ENCODE peak calls at places on chromosomes 16 and 17, in eight cellular contexts. One of them, this sample, is unnamed.

GRCh38 chr16:55189179-55189578 is 134.8 kb upstream of the IRX6 start:
- DNase-seq in heart left ventricle: no peak
- DNase-seq in HCT116: no peak
- DNase-seq in transverse colon: no peak
- DNase-seq in AG09309: no peak
- DNase-seq in heart right ventricle: no peak
- DNase-seq in psoas muscle: no peak
- DNase-seq in A549: no peak
- DNase-seq in this sample: no peak

GRCh38 chr17:57182621-57183020 is 73.7 kb upstream of the MSI2 start:
- DNase-seq in heart left ventricle: no peak
- DNase-seq in HCT116: no peak
- DNase-seq in transverse colon: no peak
- DNase-seq in AG09309: no peak
- DNase-seq in heart right ventricle: no peak
- DNase-seq in psoas muscle: no peak
- DNase-seq in A549: no peak
- DNase-seq in this sample: no peak

GRCh38 chr16:57284206-57284951 is at the start of gene PLLP:
- DNase-seq in heart left ventricle: peak
- DNase-seq in HCT116: no peak
- DNase-seq in transverse colon: peak
- DNase-seq in AG09309: no peak
- DNase-seq in heart right ventricle: no peak
- DNase-seq in psoas muscle: peak
- DNase-seq in A549: peak
- DNase-seq in this sample: peak

GRCh38 chr16:22786284-22786683 is 27.7 kb upstream of the HS3ST2 start:
- DNase-seq in heart left ventricle: no peak
- DNase-seq in HCT116: no peak
- DNase-seq in transverse colon: no peak
- DNase-seq in AG09309: no peak
- DNase-seq in heart right ventricle: no peak
- DNase-seq in psoas muscle: no peak
- DNase-seq in A549: no peak
- DNase-seq in this sample: no peak

GRCh38 chr16:10070591-10070990 is 111.6 kb downstream of the GRIN2A start:
- DNase-seq in heart left ventricle: no peak
- DNase-seq in HCT116: no peak
- DNase-seq in transverse colon: no peak
- DNase-seq in AG09309: no peak
- DNase-seq in heart right ventricle: no peak
- DNase-seq in psoas muscle: no peak
- DNase-seq in A549: no peak
- DNase-seq in this sample: no peak

GRCh38 chr17:82881900-82882714 is 42.3 kb upstream of the ZNF750 start:
- DNase-seq in heart left ventricle: peak
- DNase-seq in HCT116: no peak
- DNase-seq in transverse colon: peak
- DNase-seq in AG09309: no peak
- DNase-seq in heart right ventricle: no peak
- DNase-seq in psoas muscle: peak
- DNase-seq in A549: no peak
- DNase-seq in this sample: no peak

GRCh38 chr16:8774208-8774607 is 23.2 kb downstream of the TMEM186 start:
- DNase-seq in heart left ventricle: no peak
- DNase-seq in HCT116: no peak
- DNase-seq in transverse colon: no peak
- DNase-seq in AG09309: no peak
- DNase-seq in heart right ventricle: no peak
- DNase-seq in psoas muscle: no peak
- DNase-seq in A549: no peak
- DNase-seq in this sample: no peak

GRCh38 chr17:36937001-36937960 is at the start of gene LHX1:
- DNase-seq in heart left ventricle: no peak
- DNase-seq in HCT116: no peak
- DNase-seq in transverse colon: no peak
- DNase-seq in AG09309: no peak
- DNase-seq in heart right ventricle: no peak
- DNase-seq in psoas muscle: peak
- DNase-seq in A549: no peak
- DNase-seq in this sample: no peak

GRCh38 chr17:1509255-1509943 is 7.0 kb downstream of the INPP5K start:
- DNase-seq in heart left ventricle: no peak
- DNase-seq in HCT116: no peak
- DNase-seq in transverse colon: peak
- DNase-seq in AG09309: no peak
- DNase-seq in heart right ventricle: no peak
- DNase-seq in psoas muscle: no peak
- DNase-seq in A549: no peak
- DNase-seq in this sample: no peak

GRCh38 chr16:9787717-9788116 is 394.5 kb downstream of the GRIN2A start:
- DNase-seq in heart left ventricle: no peak
- DNase-seq in HCT116: no peak
- DNase-seq in transverse colon: no peak
- DNase-seq in AG09309: no peak
- DNase-seq in heart right ventricle: peak
- DNase-seq in psoas muscle: no peak
- DNase-seq in A549: peak
- DNase-seq in this sample: peak

GRCh38 chr17:78257810-78258322 is 26.4 kb downstream of the TMEM235 start:
- DNase-seq in heart left ventricle: peak
- DNase-seq in HCT116: no peak
- DNase-seq in transverse colon: no peak
- DNase-seq in AG09309: no peak
- DNase-seq in heart right ventricle: no peak
- DNase-seq in psoas muscle: no peak
- DNase-seq in A549: no peak
- DNase-seq in this sample: no peak

GRCh38 chr16:14362774-14363371 is 267.2 kb downstream of the PARN start:
- DNase-seq in heart left ventricle: no peak
- DNase-seq in HCT116: no peak
- DNase-seq in transverse colon: no peak
- DNase-seq in AG09309: no peak
- DNase-seq in heart right ventricle: no peak
- DNase-seq in psoas muscle: no peak
- DNase-seq in A549: no peak
- DNase-seq in this sample: peak

GRCh38 chr16:27242868-27243590 is 25.5 kb downstream of the NSMCE1 start:
- DNase-seq in heart left ventricle: peak
- DNase-seq in HCT116: no peak
- DNase-seq in transverse colon: no peak
- DNase-seq in AG09309: peak
- DNase-seq in heart right ventricle: no peak
- DNase-seq in psoas muscle: peak
- DNase-seq in A549: peak
- DNase-seq in this sample: peak

GRCh38 chr17:76490112-76490710 is 11.0 kb downstream of the RHBDF2 start:
- DNase-seq in heart left ventricle: no peak
- DNase-seq in HCT116: no peak
- DNase-seq in transverse colon: no peak
- DNase-seq in AG09309: no peak
- DNase-seq in heart right ventricle: no peak
- DNase-seq in psoas muscle: no peak
- DNase-seq in A549: no peak
- DNase-seq in this sample: no peak

GRCh38 chr17:13728751-13729150 is 127.0 kb upstream of the HS3ST3A1 start:
- DNase-seq in heart left ventricle: no peak
- DNase-seq in HCT116: no peak
- DNase-seq in transverse colon: no peak
- DNase-seq in AG09309: no peak
- DNase-seq in heart right ventricle: no peak
- DNase-seq in psoas muscle: no peak
- DNase-seq in A549: no peak
- DNase-seq in this sample: no peak

GRCh38 chr16:77834600-77834963 is 46.2 kb downstream of the VAT1L start:
- DNase-seq in heart left ventricle: no peak
- DNase-seq in HCT116: no peak
- DNase-seq in transverse colon: no peak
- DNase-seq in AG09309: peak
- DNase-seq in heart right ventricle: no peak
- DNase-seq in psoas muscle: no peak
- DNase-seq in A549: no peak
- DNase-seq in this sample: peak

GRCh38 chr16:87100306-87101058 is 216.7 kb downstream of the C16orf95 start:
- DNase-seq in heart left ventricle: no peak
- DNase-seq in HCT116: no peak
- DNase-seq in transverse colon: no peak
- DNase-seq in AG09309: no peak
- DNase-seq in heart right ventricle: no peak
- DNase-seq in psoas muscle: no peak
- DNase-seq in A549: no peak
- DNase-seq in this sample: no peak

GRCh38 chr16:2091722-2092620 is 43.7 kb downstream of the PKD1 start:
- DNase-seq in heart left ventricle: no peak
- DNase-seq in HCT116: no peak
- DNase-seq in transverse colon: peak
- DNase-seq in AG09309: no peak
- DNase-seq in heart right ventricle: no peak
- DNase-seq in psoas muscle: no peak
- DNase-seq in A549: no peak
- DNase-seq in this sample: no peak

GRCh38 chr16:30731411-30731810 is 16.8 kb upstream of the PHKG2 start:
- DNase-seq in heart left ventricle: no peak
- DNase-seq in HCT116: no peak
- DNase-seq in transverse colon: no peak
- DNase-seq in AG09309: no peak
- DNase-seq in heart right ventricle: no peak
- DNase-seq in psoas muscle: no peak
- DNase-seq in A549: no peak
- DNase-seq in this sample: peak

GRCh38 chr17:77372444-77373297 is 231.9 kb downstream of the SEC14L1 start:
- DNase-seq in heart left ventricle: peak
- DNase-seq in HCT116: no peak
- DNase-seq in transverse colon: peak
- DNase-seq in AG09309: no peak
- DNase-seq in heart right ventricle: peak
- DNase-seq in psoas muscle: peak
- DNase-seq in A549: no peak
- DNase-seq in this sample: peak

DNA sequence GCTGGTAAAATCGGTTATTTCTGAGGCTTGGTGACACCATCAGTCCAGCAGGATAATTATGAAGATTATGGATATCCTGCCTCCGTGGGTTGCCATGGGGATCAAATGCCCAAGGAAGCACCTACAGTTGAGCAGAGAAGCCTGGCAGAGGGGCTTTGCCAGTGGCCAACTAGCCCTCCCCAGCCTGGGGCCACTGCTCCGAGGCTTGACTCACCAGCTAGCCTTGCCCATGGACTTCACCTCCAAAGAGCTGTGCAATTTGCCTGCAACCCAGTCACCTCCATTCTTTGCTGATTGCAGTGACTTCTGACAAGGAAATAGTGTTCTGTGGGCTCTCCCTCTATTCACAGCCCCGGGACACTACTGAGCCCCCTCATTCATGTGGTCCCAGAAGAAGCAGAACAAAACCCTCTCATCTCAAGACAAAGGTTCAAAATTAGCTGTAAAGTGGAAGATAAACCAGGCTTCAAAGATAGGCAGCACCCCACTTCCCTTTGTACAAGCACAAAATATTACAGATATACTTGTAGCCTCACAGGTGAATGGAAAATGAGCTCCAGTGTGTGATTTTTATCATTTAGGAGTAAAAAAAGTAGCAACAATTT is 1.6 kb downstream of the PECAM1 start:
- DNase-seq in heart left ventricle: no peak
- DNase-seq in HCT116: no peak
- DNase-seq in transverse colon: no peak
- DNase-seq in AG09309: no peak
- DNase-seq in heart right ventricle: no peak
- DNase-seq in psoas muscle: no peak
- DNase-seq in A549: no peak
- DNase-seq in this sample: no peak
- H3K4me3 ChIP-seq in heart left ventricle: peak
- H3K4me3 ChIP-seq in HCT116: no peak
- H3K4me3 ChIP-seq in transverse colon: peak
- H3K4me3 ChIP-seq in AG09309: no peak
- H3K4me3 ChIP-seq in heart right ventricle: peak
- H3K4me3 ChIP-seq in psoas muscle: peak
- H3K4me3 ChIP-seq in A549: no peak
- H3K4me3 ChIP-seq in this sample: no peak

GRCh38 chr17:74859439-74860228 is at the start of gene GRIN2C:
- DNase-seq in heart left ventricle: no peak
- DNase-seq in HCT116: no peak
- DNase-seq in transverse colon: no peak
- DNase-seq in AG09309: no peak
- DNase-seq in heart right ventricle: no peak
- DNase-seq in psoas muscle: no peak
- DNase-seq in A549: no peak
- DNase-seq in this sample: no peak

GRCh38 chr17:74861554-74862107 is 1.9 kb upstream of the GRIN2C start:
- DNase-seq in heart left ventricle: no peak
- DNase-seq in HCT116: no peak
- DNase-seq in transverse colon: no peak
- DNase-seq in AG09309: no peak
- DNase-seq in heart right ventricle: no peak
- DNase-seq in psoas muscle: no peak
- DNase-seq in A549: no peak
- DNase-seq in this sample: no peak

GRCh38 chr17:74860229-74860998 is 729 bp upstream of the GRIN2C start:
- DNase-seq in heart left ventricle: no peak
- DNase-seq in HCT116: no peak
- DNase-seq in transverse colon: no peak
- DNase-seq in AG09309: no peak
- DNase-seq in heart right ventricle: no peak
- DNase-seq in psoas muscle: no peak
- DNase-seq in A549: no peak
- DNase-seq in this sample: no peak

GRCh38 chr17:74862108-74862901 is 2.6 kb upstream of the GRIN2C start:
- DNase-seq in heart left ventricle: peak
- DNase-seq in HCT116: no peak
- DNase-seq in transverse colon: peak
- DNase-seq in AG09309: no peak
- DNase-seq in heart right ventricle: peak
- DNase-seq in psoas muscle: peak
- DNase-seq in A549: peak
- DNase-seq in this sample: peak

GRCh38 chr17:74860999-74861553 is 1.4 kb upstream of the GRIN2C start:
- DNase-seq in heart left ventricle: no peak
- DNase-seq in HCT116: no peak
- DNase-seq in transverse colon: no peak
- DNase-seq in AG09309: no peak
- DNase-seq in heart right ventricle: no peak
- DNase-seq in psoas muscle: no peak
- DNase-seq in A549: no peak
- DNase-seq in this sample: no peak
- H3K4me3 ChIP-seq in heart left ventricle: peak
- H3K4me3 ChIP-seq in HCT116: no peak
- H3K4me3 ChIP-seq in transverse colon: peak
- H3K4me3 ChIP-seq in AG09309: no peak
- H3K4me3 ChIP-seq in heart right ventricle: peak
- H3K4me3 ChIP-seq in psoas muscle: peak
- H3K4me3 ChIP-seq in A549: peak
- H3K4me3 ChIP-seq in this sample: no peak

GRCh38 chr17:59427996-59428395 is 96.5 kb downstream of the YPEL2 start:
- DNase-seq in heart left ventricle: no peak
- DNase-seq in HCT116: no peak
- DNase-seq in transverse colon: no peak
- DNase-seq in AG09309: no peak
- DNase-seq in heart right ventricle: peak
- DNase-seq in psoas muscle: no peak
- DNase-seq in A549: no peak
- DNase-seq in this sample: peak
- H3K4me3 ChIP-seq in heart left ventricle: no peak
- H3K4me3 ChIP-seq in HCT116: no peak
- H3K4me3 ChIP-seq in transverse colon: no peak
- H3K4me3 ChIP-seq in AG09309: no peak
- H3K4me3 ChIP-seq in heart right ventricle: no peak
- H3K4me3 ChIP-seq in psoas muscle: no peak
- H3K4me3 ChIP-seq in A549: no peak
- H3K4me3 ChIP-seq in this sample: no peak

GRCh38 chr16:49539758-49540157 is 166.2 kb downstream of the C16orf78 start:
- DNase-seq in heart left ventricle: no peak
- DNase-seq in HCT116: no peak
- DNase-seq in transverse colon: no peak
- DNase-seq in AG09309: no peak
- DNase-seq in heart right ventricle: no peak
- DNase-seq in psoas muscle: no peak
- DNase-seq in A549: no peak
- DNase-seq in this sample: no peak
- H3K4me3 ChIP-seq in heart left ventricle: no peak
- H3K4me3 ChIP-seq in HCT116: no peak
- H3K4me3 ChIP-seq in transverse colon: no peak
- H3K4me3 ChIP-seq in AG09309: no peak
- H3K4me3 ChIP-seq in heart right ventricle: no peak
- H3K4me3 ChIP-seq in psoas muscle: no peak
- H3K4me3 ChIP-seq in A549: no peak
- H3K4me3 ChIP-seq in this sample: no peak

This sample was measured in fibroblast of lung.